ENCODE peak calls at places on chromosomes 3 and 15, in eight cellular contexts. O is choroid plexus epithelial cell, V is Calu3, Q is GM12865, H is cardiac muscle cell, E is neural crest cell, B is foreskin fibroblast, T is HFFc6. A is an unnamed sample.

GRCh38 chr3:171306631-171307030 is 153.6 kb downstream of the TNIK start:
- DNase-seq in V (no peak), H (peak), O (peak), E (no peak), T (peak), Q (no peak), B (peak), A (no peak)

GRCh38 chr15:38176696-38177095 is 75.9 kb upstream of the SPRED1 start:
- DNase-seq in H (peak), T (no peak), B (no peak), Q (no peak), E (no peak), V (no peak), O (peak), A (no peak)

GRCh38 chr3:96959902-96960596 is 145.7 kb downstream of the EPHA6 start:
- DNase-seq in E (no peak), O (no peak), H (no peak), T (no peak), V (no peak), Q (no peak), B (peak), A (no peak)

GRCh38 chr15:77070500-77071337 is at the start of gene TSPAN3:
- DNase-seq in O (peak), V (peak), H (peak), T (peak), Q (peak), E (peak), B (peak), A (peak)

GRCh38 chr3:124203292-124203691 is 211.4 kb upstream of the ROPN1 start:
- DNase-seq in H (no peak), B (no peak), V (no peak), Q (no peak), T (no peak), E (no peak), O (no peak), A (no peak)

GRCh38 chr15:29818141-29818540 is 4.1 kb downstream of the TJP1 start:
- DNase-seq in V (no peak), H (no peak), Q (no peak), T (no peak), O (no peak), B (no peak), E (no peak), A (no peak)

GRCh38 chr3:123156276-123156995 is 45.3 kb upstream of the SEC22A start:
- DNase-seq in E (no peak), T (no peak), Q (no peak), V (no peak), H (no peak), B (no peak), O (no peak), A (no peak)

GRCh38 chr3:133451309-133451708 is 51.5 kb downstream of the BFSP2 start:
- DNase-seq in E (no peak), O (no peak), T (no peak), Q (no peak), H (no peak), V (no peak), B (no peak), A (no peak)

GRCh38 chr3:24088782-24089181 is 143.7 kb downstream of the NR1D2 start:
- DNase-seq in T (peak), V (no peak), B (peak), H (peak), Q (peak), O (peak), E (no peak), A (peak)
- TF ChIP-seq CTCF in T (peak), V (no peak), B (peak), H (peak), Q (peak), O (peak), E (peak), A (peak)

GRCh38 chr15:45177285-45177684 is 10.5 kb downstream of the SHF start:
- DNase-seq in T (no peak), H (peak), O (no peak), Q (no peak), E (no peak), V (no peak), B (no peak), A (no peak)

GRCh38 chr15:45180648-45181436 is 6.9 kb downstream of the SHF start:
- DNase-seq in H (no peak), O (no peak), V (no peak), Q (no peak), T (no peak), E (no peak), B (no peak), A (no peak)

GRCh38 chr15:45181491-45182285 is 6.1 kb downstream of the SHF start:
- DNase-seq in Q (no peak), V (no peak), O (no peak), H (no peak), E (no peak), T (no peak), B (no peak), A (no peak)

GRCh38 chr15:45180201-45180600 is 7.6 kb downstream of the SHF start:
- DNase-seq in Q (no peak), E (no peak), V (peak), T (no peak), B (no peak), O (no peak), H (no peak), A (no peak)

DNA sequence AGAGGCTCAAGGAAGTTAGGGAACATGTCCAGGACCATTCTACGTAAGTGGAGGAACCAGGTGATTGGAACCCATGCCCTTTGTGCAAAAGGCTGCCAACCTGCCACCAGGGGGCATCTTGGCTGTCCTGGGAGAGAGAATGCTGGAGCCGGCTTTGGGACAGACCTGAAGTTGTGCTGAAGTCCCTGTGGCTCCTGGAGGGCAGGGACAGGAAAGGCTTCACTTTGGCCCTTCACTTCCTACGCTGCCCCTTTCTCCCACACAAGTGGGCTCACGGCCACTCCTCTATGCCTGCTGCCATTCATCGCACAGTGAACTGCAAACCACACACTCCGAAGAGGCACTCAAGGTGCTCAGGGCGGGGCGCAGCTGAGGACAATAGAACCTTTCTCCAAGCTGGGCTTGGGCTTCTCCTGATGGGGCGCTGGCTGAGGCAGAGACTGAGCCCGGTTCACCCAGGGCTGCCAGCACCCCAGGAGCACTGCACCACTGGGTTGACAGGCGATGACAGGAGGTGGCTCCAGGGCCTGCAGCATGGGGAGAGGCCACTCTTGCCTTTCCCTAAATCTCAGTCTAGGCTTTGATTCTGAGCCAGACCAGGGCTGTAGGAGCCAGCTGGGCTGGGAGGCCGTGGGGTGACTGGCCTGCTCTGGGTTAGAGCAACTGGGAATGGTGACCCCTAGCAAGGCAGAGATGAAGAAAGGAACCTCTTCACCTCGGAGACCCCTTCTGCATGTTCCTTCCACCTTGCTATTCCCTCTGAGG is 8.4 kb downstream of the SHF start:
- DNase-seq in Q (peak), O (no peak), T (no peak), E (no peak), V (peak), B (peak), H (no peak), A (peak)
- TF ChIP-seq CTCF in Q (peak), O (peak), T (peak), E (peak), V (peak), B (peak), H (peak), A (peak)

DNA sequence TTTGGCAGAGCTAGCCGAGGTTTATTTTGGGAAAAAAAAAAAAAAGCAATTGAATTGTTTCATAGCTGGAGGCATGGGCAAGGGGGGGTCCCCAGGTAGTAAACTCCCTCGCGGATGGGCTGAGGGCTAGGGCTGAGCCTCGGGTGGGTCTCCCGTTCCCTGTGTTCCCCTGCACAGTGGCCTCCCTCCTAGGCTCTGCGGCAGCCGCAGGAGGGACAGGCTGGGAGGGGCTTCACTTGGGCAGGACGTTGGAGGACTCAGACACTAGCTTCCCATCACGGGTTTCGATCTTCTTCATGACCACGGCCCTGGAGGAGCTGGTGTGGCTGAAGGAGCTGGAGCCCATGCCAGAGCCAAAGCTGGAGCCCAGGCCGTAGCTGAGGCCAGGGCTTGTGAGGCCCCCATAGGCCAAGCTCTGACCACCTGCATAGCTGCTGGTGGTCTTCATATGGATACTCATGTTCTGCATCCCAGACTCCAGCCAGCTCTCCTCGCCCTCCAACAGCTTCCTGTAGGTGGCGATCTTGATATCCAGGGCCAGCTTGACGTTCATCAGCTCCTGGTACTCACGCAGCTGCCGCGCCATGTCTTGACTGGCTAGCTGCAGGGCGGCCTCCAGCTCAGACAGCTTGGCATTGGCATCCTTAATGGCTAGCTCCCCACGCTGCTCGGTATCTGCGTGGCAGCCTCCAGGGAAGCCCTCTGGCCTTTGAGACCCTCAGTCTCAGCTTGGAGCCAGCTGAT is 64.0 kb upstream of the CDAN1 start:
- DNase-seq in O (no peak), Q (peak), T (no peak), E (peak), V (no peak), B (no peak), H (no peak), A (no peak)
- TF ChIP-seq CTCF in O (peak), Q (peak), T (no peak), E (no peak), V (no peak), B (no peak), H (no peak), A (peak)

GRCh38 chr3:177816667-177817208 is 619.5 kb upstream of the TBL1XR1 start:
- DNase-seq in O (peak), B (peak), T (peak), E (no peak), V (peak), H (peak), Q (no peak), A (no peak)
- TF ChIP-seq CTCF in O (peak), B (no peak), T (peak), E (no peak), V (no peak), H (peak), Q (no peak), A (no peak)